ENCODE peak calls at places on chromosomes 2 and 18, in seven cellular contexts. A is A549, S is GM12878, O is tibial nerve, K is sigmoid colon, X is ovary, L is HepG2. G is an unnamed sample.

GRCh38 chr2:187545238-187545751 is 8.9 kb downstream of the TFPI start:
- DNase-seq in A (no peak), S (no peak), O (no peak), K (no peak), X (no peak), L (no peak), G (no peak)

GRCh38 chr2:241797441-241798080 is 11.4 kb upstream of the NEU4 start:
- DNase-seq in A (no peak), S (no peak), O (peak; percentile 4), K (no peak), X (peak; percentile 13), L (no peak), G (no peak)

GRCh38 chr2:209663149-209663548 is 108.5 kb upstream of the UNC80 start:
- DNase-seq in A (no peak), S (no peak), O (no peak), K (no peak), X (no peak), L (no peak), G (no peak)

GRCh38 chr2:109448946-109449788 is 164.6 kb downstream of the SEPTIN10 start:
- DNase-seq in A (no peak), S (no peak), O (no peak), K (peak; percentile 53), X (no peak), L (no peak), G (peak; percentile 63)

GRCh38 chr2:197614532-197614931 is 60.9 kb downstream of the RFTN2 start:
- DNase-seq in A (no peak), S (no peak), O (no peak), K (no peak), X (no peak), L (no peak), G (no peak)

GRCh38 chr2:156456616-156457015 is 20.4 kb downstream of the GPD2 start:
- DNase-seq in A (no peak), S (peak; percentile 78), O (no peak), K (no peak), X (no peak), L (no peak), G (no peak)

GRCh38 chr2:26891-27290 is 19.4 kb downstream of the FAM110C start:
- DNase-seq in A (no peak), S (no peak), O (no peak), K (no peak), X (no peak), L (no peak), G (no peak)

GRCh38 chr2:2331905-2332280 is 818 bp upstream of the MYT1L start:
- DNase-seq in A (no peak), S (no peak), O (no peak), K (no peak), X (no peak), L (no peak), G (no peak)

GRCh38 chr2:241666627-241667400 is 19.8 kb downstream of the DTYMK start:
- DNase-seq in A (no peak), S (no peak), O (no peak), K (no peak), X (no peak), L (no peak), G (no peak)

GRCh38 chr2:8141079-8141762 is 540.6 kb upstream of the ID2 start:
- DNase-seq in A (no peak), S (no peak), O (no peak), K (no peak), X (no peak), L (no peak), G (no peak)

GRCh38 chr2:1024981-1025380 is 74.3 kb downstream of the SNTG2 start:
- DNase-seq in A (no peak), S (no peak), O (no peak), K (no peak), X (no peak), L (no peak), G (no peak)

GRCh38 chr18:13137939-13138821 is 80.4 kb upstream of the LDLRAD4 start:
- DNase-seq in A (peak; percentile 48), S (peak; percentile 77), O (no peak), K (peak; percentile 89), X (peak; percentile 68), L (peak; percentile 99), G (peak; percentile 79)

GRCh38 chr18:38693085-38693484 is 1127.5 kb upstream of the CELF4 start:
- DNase-seq in A (no peak), S (no peak), O (no peak), K (no peak), X (no peak), L (no peak), G (no peak)

GRCh38 chr2:230910546-230911135 is 14.4 kb downstream of the GPR55 start:
- DNase-seq in A (no peak), S (no peak), O (no peak), K (peak; percentile 42), X (no peak), L (no peak), G (no peak)

GRCh38 chr18:2826581-2826980 is 20.2 kb upstream of the EMILIN2 start:
- DNase-seq in A (no peak), S (no peak), O (no peak), K (peak; percentile 69), X (peak; percentile 35), L (no peak), G (no peak)

GRCh38 chr18:45168883-45169585 is 446.2 kb upstream of the SLC14A2 start:
- DNase-seq in A (no peak), S (no peak), O (no peak), K (no peak), X (no peak), L (no peak), G (no peak)

GRCh38 chr2:44778221-44778654 is 163.3 kb upstream of the SIX3 start:
- DNase-seq in A (no peak), S (no peak), O (no peak), K (no peak), X (no peak), L (no peak), G (no peak)

GRCh38 chr2:138649571-138649970 is 130.6 kb downstream of the NXPH2 start:
- DNase-seq in A (no peak), S (no peak), O (no peak), K (no peak), X (no peak), L (no peak), G (no peak)

GRCh38 chr2:1314254-1314653 is 99.0 kb upstream of the TPO start:
- DNase-seq in A (no peak), S (no peak), O (no peak), K (no peak), X (no peak), L (no peak), G (no peak)

GRCh38 chr2:179263460-179264237 is 983 bp downstream of the SESTD1 start:
- DNase-seq in A (peak; percentile 28), S (no peak), O (no peak), K (peak; percentile 79), X (peak; percentile 56), L (peak; percentile 72), G (peak; percentile 44)
- H3K4me1 ChIP-seq in A (peaks cover 34% of the 10 kb centered on the region), S (peaks cover 5% of the 10 kb centered on the region), O (peaks cover 51% of the 10 kb centered on the region), K (peaks cover 33% of the 10 kb centered on the region), X (no peaks in the 10 kb centered on the region), L (peaks cover 71% of the 10 kb centered on the region), G (peaks cover 51% of the 10 kb centered on the region)

DNA sequence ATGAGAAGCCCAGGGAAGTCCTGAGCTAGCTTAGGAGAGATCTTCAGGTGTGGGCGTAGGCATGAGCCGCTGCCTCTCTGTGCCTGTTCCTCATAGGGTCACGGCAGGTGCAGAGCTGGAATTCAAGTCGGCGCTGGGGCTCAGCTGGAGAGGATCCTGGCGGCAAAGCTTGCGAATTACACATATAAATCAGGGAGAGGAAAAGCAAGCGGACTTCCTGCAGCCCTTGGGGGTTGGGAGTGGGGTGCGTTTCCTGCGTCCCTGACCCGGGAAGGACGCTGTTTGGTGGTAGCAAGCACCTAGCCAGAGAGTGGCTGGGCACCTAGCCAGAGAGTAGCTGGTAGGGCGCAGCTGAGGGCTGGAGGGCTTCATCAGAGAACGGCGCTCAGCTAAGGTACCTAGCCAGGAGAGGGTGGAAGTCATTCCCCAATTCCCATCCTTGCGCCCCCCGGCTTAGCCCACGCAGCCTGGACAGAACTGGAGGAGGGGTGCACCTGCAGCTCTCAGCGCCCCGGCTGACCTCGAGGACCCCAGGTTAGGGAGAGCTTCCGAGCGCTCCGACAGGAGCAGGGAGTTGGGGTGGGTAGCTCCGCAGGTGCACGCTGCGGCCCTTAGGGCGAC is 459 bp upstream of the EFR3B start:
- DNase-seq in A (peak; percentile 92), S (no peak), O (peak; percentile 16), K (peak; percentile 80), X (peak; percentile 70), L (peak; percentile 71), G (peak; percentile 69)
- TF ChIP-seq EP300 in A (no peak), S (no peak), O (no peak), K (no peak), X (no peak), L (no peak), G (no peak)

DNA sequence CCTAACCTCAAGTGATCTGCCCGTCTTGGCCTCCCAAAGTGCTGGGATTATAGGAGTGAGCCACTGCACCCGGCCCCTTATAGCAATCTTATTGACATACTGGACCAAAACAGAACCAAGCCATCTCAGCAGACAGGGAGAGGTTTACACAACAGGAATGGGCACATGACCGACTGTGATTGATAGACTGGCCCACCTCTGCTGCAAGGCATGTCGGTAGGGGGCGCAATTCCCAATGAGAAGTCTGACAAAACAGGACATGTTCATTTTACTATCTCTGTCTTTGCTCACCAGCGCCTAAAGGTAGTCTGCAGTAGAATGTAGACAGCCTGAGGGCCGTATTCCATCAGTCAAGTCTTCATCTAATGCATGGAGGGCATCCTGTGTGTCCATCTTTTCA is 2.0 kb downstream of the LYPD6B start:
- DNase-seq in A (peak; percentile 6), S (no peak), O (no peak), K (no peak), X (no peak), L (peak; percentile 24), G (no peak)
- TF ChIP-seq CTCF in A (no peak), S (peak; percentile 78), O (peak; percentile 10), K (no peak), X (no peak), L (peak; percentile 58), G (peak; percentile 21)

GRCh38 chr2:23619941-23620340 is 235.0 kb downstream of the KLHL29 start:
- DNase-seq in A (no peak), S (no peak), O (no peak), K (no peak), X (no peak), L (no peak), G (no peak)

GRCh38 chr2:23618696-23619530 is 233.9 kb downstream of the KLHL29 start:
- DNase-seq in A (no peak), S (no peak), O (no peak), K (peak; percentile 60), X (no peak), L (no peak), G (no peak)

GRCh38 chr2:23621616-23622015 is 236.6 kb downstream of the KLHL29 start:
- DNase-seq in A (no peak), S (no peak), O (no peak), K (peak; percentile 47), X (no peak), L (no peak), G (no peak)

GRCh38 chr2:23622466-23622865 is 237.5 kb downstream of the KLHL29 start:
- DNase-seq in A (no peak), S (no peak), O (no peak), K (peak; percentile 45), X (no peak), L (no peak), G (no peak)

DNA sequence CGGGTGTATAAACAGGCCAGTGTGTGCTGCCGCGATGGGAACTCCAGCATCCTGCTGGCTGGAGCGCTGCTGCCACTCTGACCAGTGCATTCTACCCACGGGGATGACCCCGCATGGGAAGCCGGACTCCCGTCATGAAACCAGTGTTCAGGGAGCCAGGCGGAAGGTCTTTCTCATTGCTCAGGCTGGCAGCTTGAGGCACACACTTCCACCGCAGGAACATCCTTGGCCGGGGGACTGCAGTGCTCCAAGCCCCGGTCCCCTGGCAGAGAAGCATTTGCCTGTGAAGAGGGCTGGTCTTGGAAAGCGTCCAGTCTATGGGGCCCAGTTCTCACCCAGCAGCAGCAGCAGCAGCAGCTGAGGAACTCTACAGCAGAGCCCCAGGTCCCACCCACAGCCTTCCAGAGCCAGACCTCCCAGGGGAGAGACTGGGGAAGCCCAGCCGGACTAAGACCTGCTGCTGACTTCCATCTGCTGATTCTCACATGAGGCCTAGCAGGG is 235.9 kb downstream of the KLHL29 start:
- DNase-seq in A (no peak), S (no peak), O (no peak), K (peak; percentile 87), X (no peak), L (no peak), G (no peak)
- H3K4me1 ChIP-seq in A (no peaks in the 10 kb centered on the region), S (no peaks in the 10 kb centered on the region), O (peaks cover 81% of the 10 kb centered on the region), K (peaks cover 60% of the 10 kb centered on the region), X (peaks cover 5% of the 10 kb centered on the region), L (peaks cover 6% of the 10 kb centered on the region), G (peaks cover 47% of the 10 kb centered on the region)